ENCODE peak calls at places on chromosomes 12 and 14, in five cellular contexts. I is NCI-H446 treated with DMSO at 0.1 percent for 48 hours; G is HTR-8/SVneo; R is iris pigment epithelial cell; A is activated CD4-positive, alpha-beta T cell treated with anti-CD3 and anti-CD28 coated beads for 1 hour. U is an unnamed sample.

GRCh38 chr12:82687020-82687951 is 580 bp downstream of the TMTC2 start:
- DNase-seq in I (no peak), G (peak; percentile 5), R (peak; percentile 54), A (peak; percentile 42), U (peak; percentile 52)

GRCh38 chr14:24441904-24442239 is 704 bp downstream of the SDR39U1 start:
- DNase-seq in I (no peak), G (peak; percentile 21), R (peak; percentile 59), A (no peak), U (no peak)

GRCh38 chr12:57772429-57773322 is at the start of gene EEF1AKMT3:
- DNase-seq in I (peak; percentile 52), G (peak; percentile 57), R (peak; percentile 40), A (no peak), U (no peak)

GRCh38 chr14:59154383-59154782 is 34.1 kb upstream of the DAAM1 start:
- DNase-seq in I (no peak), G (no peak), R (peak; percentile 8), A (no peak), U (no peak)

GRCh38 chr12:81596558-81596957 is 162.6 kb downstream of the PPFIA2 start:
- DNase-seq in I (peak; percentile 37), G (no peak), R (no peak), A (no peak), U (no peak)

GRCh38 chr12:20212036-20212435 is 156.3 kb upstream of the PDE3A start:
- DNase-seq in I (peak; percentile 70), G (no peak), R (peak; percentile 15), A (no peak), U (no peak)

GRCh38 chr12:85461127-85461526 is 181.1 kb downstream of the ALX1 start:
- DNase-seq in I (no peak), G (no peak), R (no peak), A (no peak), U (no peak)

GRCh38 chr12:121964813-121965643 is 46.6 kb downstream of the CFAP251 start:
- DNase-seq in I (no peak), G (peak; percentile 76), R (peak; percentile 15), A (no peak), U (no peak)

GRCh38 chr14:57875296-57875695 is 9.4 kb upstream of the SLC35F4 start:
- DNase-seq in I (no peak), G (no peak), R (no peak), A (no peak), U (no peak)

GRCh38 chr14:75934998-75935628 is 46.7 kb downstream of the TGFB3 start:
- DNase-seq in I (no peak), G (no peak), R (no peak), A (no peak), U (no peak)

GRCh38 chr12:66354291-66354690 is 52.0 kb downstream of the HELB start:
- DNase-seq in I (peak; percentile 26), G (no peak), R (no peak), A (no peak), U (no peak)

GRCh38 chr14:51449666-51450061 is 202.0 kb upstream of the FRMD6 start:
- DNase-seq in I (peak; percentile 18), G (no peak), R (no peak), A (no peak), U (no peak)

GRCh38 chr14:69260979-69261605 is 1.1 kb downstream of the GALNT16 start:
- DNase-seq in I (no peak), G (no peak), R (no peak), A (no peak), U (no peak)

GRCh38 chr14:75884198-75884611 is 97.6 kb downstream of the TGFB3 start:
- DNase-seq in I (no peak), G (peak; percentile 41), R (peak; percentile 96), A (no peak), U (no peak)

GRCh38 chr14:63972323-63972932 is 119.6 kb downstream of the SYNE2 start:
- DNase-seq in I (peak; percentile 4), G (no peak), R (no peak), A (no peak), U (no peak)

GRCh38 chr14:93286212-93286890 is 46.5 kb downstream of the BTBD7 start:
- DNase-seq in I (no peak), G (no peak), R (peak; percentile 41), A (no peak), U (no peak)

GRCh38 chr12:49536526-49537195 is 2.2 kb upstream of the KCNH3 start:
- DNase-seq in I (no peak), G (no peak), R (no peak), A (no peak), U (no peak)

GRCh38 chr14:90344920-90345557 is 13.3 kb upstream of the NRDE2 start:
- DNase-seq in I (no peak), G (no peak), R (no peak), A (no peak), U (no peak)

GRCh38 chr12:115638753-115639666 is 638.5 kb downstream of the MED13L start:
- DNase-seq in I (no peak), G (no peak), R (no peak), A (no peak), U (no peak)

GRCh38 chr14:92615451-92615850 is 101.9 kb downstream of the RIN3 start:
- DNase-seq in I (no peak), G (no peak), R (no peak), A (peak; percentile 38), U (peak; percentile 79)

GRCh38 chr12:6038160-6038559 is 86.3 kb downstream of the VWF start:
- DNase-seq in I (peak; percentile 13), G (peak; percentile 60), R (peak; percentile 86), A (no peak), U (no peak)

GRCh38 chr14:25007832-25008231 is 42.1 kb downstream of the STXBP6 start:
- DNase-seq in I (no peak), G (peak; percentile 12), R (no peak), A (no peak), U (no peak)

GRCh38 chr12:124374147-124374546 is 79.3 kb downstream of the RFLNA start:
- DNase-seq in I (no peak), G (no peak), R (no peak), A (no peak), U (no peak)

GRCh38 chr12:64810831-64811230 is 13.6 kb upstream of the TBC1D30 start:
- DNase-seq in I (no peak), G (no peak), R (no peak), A (no peak), U (no peak)

GRCh38 chr14:90455100-90455571 is 58.3 kb downstream of the CALM1 start:
- DNase-seq in I (no peak), G (no peak), R (no peak), A (no peak), U (no peak)

GRCh38 chr14:102184678-102185040 is 45.0 kb downstream of the WDR20 start:
- DNase-seq in I (no peak), G (no peak), R (no peak), A (no peak), U (no peak)

GRCh38 chr12:76033116-76034001 is 1.8 kb upstream of the PHLDA1 start:
- DNase-seq in I (no peak), G (no peak), R (no peak), A (no peak), U (no peak)

GRCh38 chr14:99576304-99576703 is 27.7 kb downstream of the CCDC85C start:
- DNase-seq in I (no peak), G (no peak), R (no peak), A (no peak), U (no peak)

GRCh38 chr12:1499351-1499750 is 95.0 kb downstream of the FBXL14 start:
- DNase-seq in I (no peak), G (no peak), R (no peak), A (no peak), U (no peak)

GRCh38 chr12:64746663-64747062 is 12.5 kb downstream of the GNS start:
- DNase-seq in I (no peak), G (no peak), R (peak; percentile 63), A (no peak), U (no peak)

GRCh38 chr12:98533723-98534251 is 18.4 kb downstream of the TMPO start:
- DNase-seq in I (no peak), G (no peak), R (peak; percentile 56), A (no peak), U (no peak)

GRCh38 chr14:25046301-25046943 is 3.5 kb downstream of the STXBP6 start:
- DNase-seq in I (no peak), G (no peak), R (no peak), A (no peak), U (no peak)

GRCh38 chr14:77270361-77271112 is 469 bp downstream of the NGB start:
- DNase-seq in I (no peak), G (no peak), R (no peak), A (no peak), U (no peak)

GRCh38 chr14:90641111-90642010 is 174.9 kb downstream of the TTC7B start:
- DNase-seq in I (no peak), G (no peak), R (peak; percentile 54), A (no peak), U (no peak)